ENCODE peak calls at places on chromosome 6, in seven cellular contexts. L is activated CD4-positive, alpha-beta T cell treated with anti-CD3 and anti-CD28 coated beads, Interleukin-2, amount 50 U/mL, for 24 hours; Q is GM12878; T is NCI-H1092; C is H7; J is GM23248; U is suprapubic skin. X is an unnamed sample.

GRCh38 chr6:6925391-6926164 is 182.2 kb upstream of the RREB1 start:
- DNase-seq in L (no peak), U (no peak), C (no peak), T (no peak), Q (no peak), J (peak), X (no peak)

GRCh38 chr6:108744996-108745395 is 103.2 kb upstream of the ARMC2 start:
- DNase-seq in L (no peak), J (no peak), C (no peak), Q (no peak), U (no peak), T (no peak), X (no peak)

GRCh38 chr6:77292564-77293546 is 170.4 kb downstream of the HTR1B start:
- DNase-seq in C (no peak), U (no peak), J (peak), L (no peak), Q (no peak), T (no peak), X (no peak)

GRCh38 chr6:113122060-113122459 is 735.1 kb upstream of the MARCKS start:
- DNase-seq in J (peak), Q (no peak), T (no peak), U (no peak), C (peak), L (no peak), X (no peak)

GRCh38 chr6:169225887-169226286 is 27.8 kb downstream of the THBS2 start:
- DNase-seq in J (no peak), L (no peak), Q (no peak), C (peak), U (no peak), T (no peak), X (peak)

GRCh38 chr6:131657630-131658111 is 20.6 kb downstream of the ENPP3 start:
- DNase-seq in L (no peak), Q (no peak), J (peak), C (no peak), U (no peak), T (no peak), X (no peak)

GRCh38 chr6:166599158-166599557 is 12.7 kb upstream of the RAMACL start:
- DNase-seq in J (no peak), L (no peak), Q (no peak), U (no peak), C (no peak), T (no peak), X (no peak)

GRCh38 chr6:170050591-170051041 is 240.3 kb downstream of the DLL1 start:
- DNase-seq in C (no peak), U (no peak), Q (no peak), L (no peak), T (no peak), J (no peak), X (peak)

X was measured in omental fat pad.